ENCODE peak calls at places on chromosomes 2 and 18, in four cellular contexts. G is HepG2, U is HEK293T, O is K562. C is an unnamed sample.

GRCh38 chr2:1823187-1824169 is 79.2 kb upstream of the PXDN start:
- DNase-seq in G (no peak), U (peak; percentile 21), O (no peak), C (no peak)

GRCh38 chr18:9796933-9797549 is 88.7 kb upstream of the TXNDC2 start:
- DNase-seq in G (no peak), U (no peak), O (no peak), C (no peak)

GRCh38 chr2:189210250-189211075 is 30.9 kb upstream of the COL5A2 start:
- DNase-seq in G (no peak), U (no peak), O (peak; percentile 54), C (no peak)

GRCh38 chr18:4599312-4599711 is 144.2 kb upstream of the DLGAP1 start:
- DNase-seq in G (no peak), U (no peak), O (no peak), C (no peak)

GRCh38 chr2:120570001-120570400 is 165.7 kb upstream of the GLI2 start:
- DNase-seq in G (no peak), U (no peak), O (no peak), C (no peak)

GRCh38 chr2:239569401-239570090 is 168.7 kb upstream of the HDAC4 start:
- DNase-seq in G (no peak), U (no peak), O (no peak), C (no peak)

GRCh38 chr2:9002637-9003365 is 683 bp downstream of the MBOAT2 start:
- DNase-seq in G (no peak), U (peak; percentile 24), O (no peak), C (no peak)

GRCh38 chr2:127615511-127616166 is 30.3 kb upstream of the GPR17 start:
- DNase-seq in G (no peak), U (no peak), O (no peak), C (no peak)

GRCh38 chr2:42566006-42566405 is 2.4 kb upstream of the MTA3 start:
- DNase-seq in G (no peak), U (no peak), O (no peak), C (no peak)

GRCh38 chr2:134178109-134178877 is 75.6 kb upstream of the MGAT5 start:
- DNase-seq in G (no peak), U (no peak), O (no peak), C (no peak)
- TF ChIP-seq TARDBP in G (no peak), U (no peak), O (no peak), C (no peak)

DNA sequence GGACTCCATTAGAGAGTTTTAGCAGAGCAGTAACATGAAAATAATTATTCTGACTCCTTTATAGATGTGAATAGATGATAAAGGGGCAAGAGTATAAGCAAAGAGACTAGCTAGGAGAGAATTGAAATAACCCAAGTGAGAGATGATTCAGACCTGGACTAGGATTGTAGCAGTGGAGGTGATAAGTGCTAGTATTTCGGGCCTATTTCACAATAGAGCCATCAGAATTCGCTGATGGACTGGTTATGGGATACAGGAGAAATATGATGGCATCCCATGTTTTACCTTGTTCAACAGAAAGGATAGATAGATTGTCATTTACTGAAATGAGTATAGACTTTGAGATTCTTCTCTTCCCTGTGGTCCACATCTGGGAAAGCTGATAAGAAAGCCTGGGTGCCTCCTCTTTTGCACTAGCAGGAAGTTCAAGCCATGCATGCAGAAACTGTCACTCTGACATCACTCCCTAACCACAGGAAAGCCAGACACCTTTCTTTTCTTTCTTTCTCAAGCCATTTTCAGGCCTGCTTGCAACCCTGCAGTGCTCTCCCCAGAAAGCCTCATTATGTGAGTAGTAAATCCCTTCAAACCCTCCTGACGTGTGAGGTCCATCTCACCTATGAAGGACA is 25.3 kb downstream of the DYNAP start:
- DNase-seq in G (no peak), U (no peak), O (peak; percentile 7), C (no peak)
- TF ChIP-seq TARDBP in G (no peak), U (no peak), O (no peak), C (no peak)

GRCh38 chr2:231900975-231901374 is 25.2 kb downstream of the NPPC start:
- DNase-seq in G (no peak), U (no peak), O (peak; percentile 27), C (no peak)
- TF ChIP-seq TARDBP in G (no peak), U (no peak), O (no peak), C (no peak)

GRCh38 chr2:236847538-236848263 is 238.0 kb upstream of the COPS8 start:
- DNase-seq in G (no peak), U (no peak), O (no peak), C (no peak)

GRCh38 chr2:236849508-236849907 is 236.2 kb upstream of the COPS8 start:
- DNase-seq in G (no peak), U (no peak), O (no peak), C (no peak)

GRCh38 chr2:236849940-236850339 is 235.7 kb upstream of the COPS8 start:
- DNase-seq in G (no peak), U (no peak), O (no peak), C (no peak)

GRCh38 chr2:236847023-236847422 is 238.7 kb upstream of the COPS8 start:
- DNase-seq in G (no peak), U (no peak), O (no peak), C (no peak)

GRCh38 chr2:236848467-236848866 is 237.2 kb upstream of the COPS8 start:
- DNase-seq in G (no peak), U (no peak), O (no peak), C (no peak)
- TF ChIP-seq TARDBP in G (no peak), U (no peak), O (no peak), C (no peak)

GRCh38 chr2:234981197-234982095 is 29.6 kb downstream of the SH3BP4 start:
- DNase-seq in G (peak; percentile 94), U (peak; percentile 15), O (no peak), C (no peak)
- TF ChIP-seq TARDBP in G (peak; percentile 36), U (no peak), O (no peak), C (no peak)

C was measured in GM12878.